ENCODE peak calls at places on chromosomes 1 and 21, in ten cellular contexts. T, M, H, O, Q, J, R, B, F and N are unnamed samples.
A peak's percentile ranks its signal among the peaks of the same experiment; 100 is the strongest.

GRCh38 chr1:167899253-167899681 is 14.7 kb downstream of the ADCY10 start:
- DNase-seq in H (no peak), R (no peak), F (no peak), Q (peak; percentile 36), O (peak; percentile 54), J (peak; percentile 86), M (no peak), B (no peak), T (no peak), N (no peak)

GRCh38 chr1:163924041-163924440 is 602.3 kb downstream of the NUF2 start:
- DNase-seq in B (no peak), F (no peak), Q (no peak), O (no peak), T (no peak), R (no peak), J (no peak), M (no peak), H (no peak), N (no peak)

GRCh38 chr1:77134359-77134758 is 84.9 kb downstream of the PIGK start:
- DNase-seq in Q (no peak), M (no peak), T (peak; percentile 25), H (no peak), J (no peak), O (no peak), F (no peak), B (no peak), R (no peak), N (no peak)

GRCh38 chr1:173824315-173825081 is at the start of the genes CENPL and DARS2:
- DNase-seq in F (peak; percentile 98), B (peak; percentile 79), M (peak; percentile 98), Q (peak; percentile 97), O (peak; percentile 96), J (peak; percentile 98), T (peak; percentile 100), R (peak; percentile 94), H (peak; percentile 98), N (peak; percentile 98)

GRCh38 chr1:236223273-236223672 is 58.5 kb downstream of the ERO1B start:
- DNase-seq in H (no peak), B (no peak), Q (no peak), R (no peak), T (no peak), O (no peak), F (no peak), J (no peak), M (no peak), N (no peak)

GRCh38 chr1:15577691-15578090 is 7.2 kb downstream of the AGMAT start:
- DNase-seq in M (no peak), B (no peak), R (no peak), T (no peak), F (no peak), H (no peak), J (no peak), Q (no peak), O (no peak), N (no peak)

GRCh38 chr1:33459766-33460543 is 12.5 kb upstream of the ZSCAN20 start:
- DNase-seq in J (no peak), T (peak; percentile 75), O (no peak), M (no peak), H (no peak), R (no peak), B (no peak), F (no peak), Q (peak; percentile 46), N (no peak)

GRCh38 chr21:46048926-46049889 is 48.7 kb upstream of the COL6A2 start:
- DNase-seq in H (peak; percentile 84), F (peak; percentile 65), R (peak; percentile 69), J (peak; percentile 95), B (no peak), M (no peak), T (peak; percentile 94), Q (peak; percentile 89), O (peak; percentile 54), N (peak; percentile 46)

GRCh38 chr1:151060241-151061011 is at the start of gene MLLT11:
- DNase-seq in T (peak; percentile 66), M (peak; percentile 73), O (no peak), J (no peak), B (no peak), R (no peak), Q (peak; percentile 73), H (peak; percentile 52), F (no peak), N (peak; percentile 94)

GRCh38 chr1:26391450-26391849 is 18.9 kb upstream of the ZNF683 start:
- DNase-seq in B (no peak), J (no peak), H (peak; percentile 55), R (no peak), Q (no peak), M (peak; percentile 69), T (peak; percentile 73), O (no peak), F (no peak), N (peak; percentile 79)

GRCh38 chr1:51581286-51581685 is 35.6 kb upstream of the OSBPL9 start:
- DNase-seq in R (no peak), T (no peak), J (no peak), Q (no peak), M (no peak), B (no peak), O (no peak), H (no peak), F (no peak), N (no peak)
- H3K4me1 ChIP-seq in R (no peaks in the 10 kb centered on the region), T (no peaks in the 10 kb centered on the region), J (no peaks in the 10 kb centered on the region), Q (no peaks in the 10 kb centered on the region), M (peaks cover 3% of the 10 kb centered on the region), B (peaks cover 6% of the 10 kb centered on the region), O (no peaks in the 10 kb centered on the region), H (no peaks in the 10 kb centered on the region), F (no peaks in the 10 kb centered on the region), N (no peaks in the 10 kb centered on the region)

DNA sequence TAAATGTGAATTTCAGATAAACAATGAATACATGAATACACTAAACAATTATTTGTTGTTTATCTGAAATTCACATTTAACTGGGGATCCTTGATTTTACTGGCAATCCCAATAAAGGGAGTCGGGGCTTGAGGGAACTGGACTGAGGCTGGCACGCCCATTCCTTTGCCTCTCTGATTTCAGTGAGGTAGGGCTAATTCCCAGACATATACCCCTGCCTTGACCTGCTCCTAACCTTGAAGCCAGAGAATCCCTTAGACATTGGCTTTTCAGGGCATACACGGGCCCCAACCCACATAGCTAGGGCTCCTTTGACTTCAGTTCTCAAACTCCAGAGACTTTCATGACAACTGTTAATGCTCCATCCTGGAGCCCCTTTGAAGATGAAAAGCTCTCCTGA is 10.8 kb upstream of the UTP25 start:
- DNase-seq in O (no peak), F (no peak), J (no peak), R (no peak), H (no peak), T (no peak), B (no peak), M (no peak), Q (no peak), N (no peak)
- H3K4me1 ChIP-seq in O (no peaks in the 10 kb centered on the region), F (no peaks in the 10 kb centered on the region), J (no peaks in the 10 kb centered on the region), R (no peaks in the 10 kb centered on the region), H (no peaks in the 10 kb centered on the region), T (peaks cover 5% of the 10 kb centered on the region), B (no peaks in the 10 kb centered on the region), M (no peaks in the 10 kb centered on the region), Q (no peaks in the 10 kb centered on the region), N (no peaks in the 10 kb centered on the region)

GRCh38 chr21:44867999-44868700 is 5.3 kb downstream of the PTTG1IP start:
- DNase-seq in Q (no peak), R (no peak), T (no peak), J (peak; percentile 46), F (no peak), O (no peak), B (no peak), M (no peak), H (peak; percentile 49), N (no peak)

GRCh38 chr21:44871576-44872265 is 1.8 kb downstream of the PTTG1IP start:
- DNase-seq in J (peak; percentile 73), R (no peak), F (peak; percentile 68), H (peak; percentile 73), Q (peak; percentile 64), T (peak; percentile 94), B (no peak), O (peak; percentile 48), M (peak; percentile 39), N (no peak)

GRCh38 chr21:44870748-44871495 is 2.6 kb downstream of the PTTG1IP start:
- DNase-seq in R (peak; percentile 81), H (peak; percentile 58), O (peak; percentile 43), J (peak; percentile 87), T (peak; percentile 78), Q (peak; percentile 86), B (no peak), M (no peak), F (no peak), N (no peak)

GRCh38 chr21:44868707-44869106 is 4.8 kb downstream of the PTTG1IP start:
- DNase-seq in H (peak; percentile 54), B (no peak), T (no peak), Q (no peak), F (no peak), J (no peak), M (no peak), R (no peak), O (no peak), N (no peak)

DNA sequence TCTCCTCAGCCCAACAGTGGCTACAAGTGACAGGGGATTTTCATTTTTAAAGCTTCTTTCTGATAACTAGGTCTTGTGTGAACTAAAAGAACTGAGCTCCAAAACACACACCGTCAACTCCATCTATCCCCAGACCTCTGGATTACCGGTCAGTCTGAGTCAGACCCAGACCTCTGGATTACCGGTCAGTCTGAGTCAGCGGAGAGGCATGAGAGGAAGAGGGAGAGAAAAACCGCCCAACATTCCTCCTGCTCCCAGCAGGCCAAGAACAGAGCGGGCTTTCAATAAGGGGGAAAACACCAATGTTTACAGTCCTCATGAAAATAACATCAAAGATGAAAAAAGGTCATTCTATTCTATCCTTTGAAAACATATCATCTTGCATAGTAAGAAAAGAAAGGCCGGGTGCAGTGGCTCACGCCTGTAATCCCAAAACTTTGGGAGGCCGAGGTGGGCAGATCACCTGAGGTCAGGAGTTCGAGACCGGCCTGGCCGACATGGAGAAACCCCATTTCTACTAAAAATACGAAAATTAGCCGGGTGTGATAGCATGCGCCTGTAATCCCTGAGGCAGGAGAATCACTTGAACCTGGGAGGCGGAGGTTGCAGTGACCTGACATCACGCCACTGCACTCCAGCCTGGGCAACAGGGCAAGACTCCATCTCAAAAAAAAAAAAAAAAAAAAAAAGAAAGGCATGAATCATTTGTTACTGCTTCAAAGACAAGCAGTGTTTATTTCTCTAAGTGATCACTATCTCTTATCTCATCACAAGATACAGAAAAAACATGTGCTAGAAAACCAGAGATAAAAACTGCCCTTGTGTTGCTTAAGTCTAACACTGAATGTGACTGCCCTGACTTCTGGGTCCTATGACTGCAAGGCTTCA is 3.4 kb downstream of the PTTG1IP start:
- DNase-seq in O (peak; percentile 61), J (peak; percentile 60), B (no peak), F (peak; percentile 66), M (peak; percentile 85), T (peak; percentile 98), Q (peak; percentile 79), R (no peak), H (peak; percentile 70), N (no peak)
- H3K4me1 ChIP-seq in O (peaks cover 62% of the 10 kb centered on the region), J (peaks cover 71% of the 10 kb centered on the region), B (peaks cover 73% of the 10 kb centered on the region), F (peaks cover 44% of the 10 kb centered on the region), M (peaks cover 67% of the 10 kb centered on the region), T (peaks cover 70% of the 10 kb centered on the region), Q (peaks cover 74% of the 10 kb centered on the region), R (peaks cover 49% of the 10 kb centered on the region), H (peaks cover 33% of the 10 kb centered on the region), N (peaks cover 34% of the 10 kb centered on the region)

GRCh38 chr1:81453345-81453703 is 347.4 kb upstream of the ADGRL2 start:
- DNase-seq in T (no peak), H (no peak), B (no peak), J (no peak), R (no peak), M (no peak), Q (no peak), F (no peak), O (no peak), N (no peak)
- H3K4me1 ChIP-seq in T (no peaks in the 10 kb centered on the region), H (no peaks in the 10 kb centered on the region), B (no peaks in the 10 kb centered on the region), J (no peaks in the 10 kb centered on the region), R (no peaks in the 10 kb centered on the region), M (no peaks in the 10 kb centered on the region), Q (no peaks in the 10 kb centered on the region), F (no peaks in the 10 kb centered on the region), O (no peaks in the 10 kb centered on the region), N (peaks cover 25% of the 10 kb centered on the region)